ENCODE peak calls at places on chromosomes 13 and 19, in four cellular contexts. One of them, this sample, is unnamed.
A peak's percentile ranks its signal among the peaks of the same experiment; 100 is the strongest.

GRCh38 chr19:50932018-50932689 is 20.7 kb downstream of the KLK5 start:
- DNase-seq in aorta: no peak
- DNase-seq in GM10248: no peak
- DNase-seq in thoracic aorta: no peak
- DNase-seq in this sample: no peak

GRCh38 chr13:97875911-97876310 is 77.6 kb upstream of the IPO5 start:
- DNase-seq in aorta: no peak
- DNase-seq in GM10248: no peak
- DNase-seq in thoracic aorta: no peak
- DNase-seq in this sample: no peak

GRCh38 chr13:113802761-113803160 is 43.7 kb downstream of the TMEM255B start:
- DNase-seq in aorta: peak; percentile 69
- DNase-seq in GM10248: no peak
- DNase-seq in thoracic aorta: no peak
- DNase-seq in this sample: no peak

GRCh38 chr13:53405616-53406015 is 377.0 kb downstream of the OLFM4 start:
- DNase-seq in aorta: no peak
- DNase-seq in GM10248: no peak
- DNase-seq in thoracic aorta: no peak
- DNase-seq in this sample: no peak

GRCh38 chr19:38650911-38651584 is 3.6 kb downstream of the ACTN4 start:
- DNase-seq in aorta: no peak
- DNase-seq in GM10248: no peak
- DNase-seq in thoracic aorta: no peak
- DNase-seq in this sample: no peak

GRCh38 chr13:101915755-101916107 is 463.3 kb downstream of the ITGBL1 start:
- DNase-seq in aorta: no peak
- DNase-seq in GM10248: no peak
- DNase-seq in thoracic aorta: no peak
- DNase-seq in this sample: no peak

GRCh38 chr13:105925496-105925895 is 610.0 kb downstream of the EFNB2 start:
- DNase-seq in aorta: no peak
- DNase-seq in GM10248: no peak
- DNase-seq in thoracic aorta: no peak
- DNase-seq in this sample: no peak

GRCh38 chr19:1223018-1223855 is 14.6 kb downstream of the CBARP start:
- DNase-seq in aorta: peak; percentile 83
- DNase-seq in GM10248: peak; percentile 73
- DNase-seq in thoracic aorta: no peak
- DNase-seq in this sample: no peak

GRCh38 chr19:3479819-3480215 is 508 bp downstream of the SMIM24 start:
- DNase-seq in aorta: no peak
- DNase-seq in GM10248: no peak
- DNase-seq in thoracic aorta: no peak
- DNase-seq in this sample: no peak

GRCh38 chr13:18949970-18950369 is 231.7 kb downstream of the TUBA3C start:
- DNase-seq in aorta: peak; percentile 49
- DNase-seq in GM10248: peak; percentile 13
- DNase-seq in thoracic aorta: no peak
- DNase-seq in this sample: no peak

GRCh38 chr13:66680031-66680430 is 550.1 kb downstream of the PCDH9 start:
- DNase-seq in aorta: no peak
- DNase-seq in GM10248: no peak
- DNase-seq in thoracic aorta: no peak
- DNase-seq in this sample: no peak

GRCh38 chr13:80131204-80131603 is 209.7 kb downstream of the SPRY2 start:
- DNase-seq in aorta: peak; percentile 83
- DNase-seq in GM10248: no peak
- DNase-seq in thoracic aorta: peak; percentile 31
- DNase-seq in this sample: no peak

GRCh38 chr19:17952041-17952976 is 14.6 kb upstream of the KCNN1 start:
- DNase-seq in aorta: no peak
- DNase-seq in GM10248: no peak
- DNase-seq in thoracic aorta: no peak
- DNase-seq in this sample: no peak

GRCh38 chr19:8459520-8460260 is 14.9 kb downstream of the HNRNPM start:
- DNase-seq in aorta: no peak
- DNase-seq in GM10248: no peak
- DNase-seq in thoracic aorta: no peak
- DNase-seq in this sample: no peak

GRCh38 chr13:96862093-96862492 is 132.2 kb downstream of the OXGR1 start:
- DNase-seq in aorta: no peak
- DNase-seq in GM10248: no peak
- DNase-seq in thoracic aorta: no peak
- DNase-seq in this sample: no peak

GRCh38 chr19:41327499-41328156 is 17.7 kb downstream of the CCDC97 start:
- DNase-seq in aorta: peak; percentile 86
- DNase-seq in GM10248: peak; percentile 85
- DNase-seq in thoracic aorta: no peak
- DNase-seq in this sample: peak; percentile 95